ENCODE peak calls at places on chromosomes 3 and 15, in seven cellular contexts. T is psoas muscle; R is stomach; M is upper lobe of left lung; K is coronary artery; I is CD8-positive, alpha-beta T cell; S is spleen. W is an unnamed sample.

GRCh38 chr15:69469467-69470191 is 17.0 kb downstream of the RPLP1 start:
- DNase-seq in K (no peak), T (no peak), I (no peak), R (no peak), S (no peak), M (no peak), W (no peak)

GRCh38 chr15:69758810-69759410 is 306.3 kb downstream of the RPLP1 start:
- DNase-seq in M (peak; percentile 81), I (peak; percentile 81), T (no peak), R (peak; percentile 64), K (no peak), S (peak; percentile 93), W (peak; percentile 92)

GRCh38 chr3:44555753-44556152 is 760 bp downstream of the ZKSCAN7 start:
- DNase-seq in M (no peak), K (no peak), T (no peak), R (no peak), S (no peak), I (no peak), W (no peak)

GRCh38 chr15:31397851-31398661 is 71.4 kb downstream of the KLF13 start:
- DNase-seq in K (no peak), I (no peak), S (no peak), M (no peak), T (no peak), R (no peak), W (no peak)

GRCh38 chr3:114519415-114519814 is 225.6 kb downstream of the TIGIT start:
- DNase-seq in R (no peak), T (peak; percentile 52), I (no peak), M (peak; percentile 48), K (no peak), S (no peak), W (no peak)

GRCh38 chr15:41407341-41407740 is 5.0 kb upstream of the NDUFAF1 start:
- DNase-seq in T (no peak), S (no peak), I (no peak), K (no peak), M (no peak), R (no peak), W (no peak)

GRCh38 chr15:92525758-92526245 is 129.8 kb downstream of the FAM174B start:
- DNase-seq in K (no peak), T (no peak), S (no peak), R (no peak), M (no peak), I (no peak), W (no peak)

GRCh38 chr15:99073008-99073714 is 31.7 kb upstream of the SYNM start:
- DNase-seq in M (no peak), I (no peak), S (no peak), R (no peak), T (no peak), K (peak; percentile 46), W (no peak)

GRCh38 chr3:16482770-16483531 is 30.5 kb downstream of the RFTN1 start:
- DNase-seq in I (no peak), M (peak; percentile 79), T (peak; percentile 50), K (no peak), S (peak; percentile 88), R (no peak), W (peak; percentile 82)

GRCh38 chr15:81529444-81529950 is 155.5 kb upstream of the TMC3 start:
- DNase-seq in S (no peak), T (no peak), K (no peak), M (no peak), R (no peak), I (no peak), W (no peak)

GRCh38 chr3:35817212-35817611 is 177.9 kb downstream of the ARPP21 start:
- DNase-seq in M (no peak), K (no peak), I (no peak), T (no peak), R (no peak), S (no peak), W (no peak)

GRCh38 chr3:126657901-126658300 is 3.0 kb upstream of the TXNRD3 start:
- DNase-seq in M (no peak), T (no peak), K (no peak), R (no peak), S (no peak), I (no peak), W (no peak)

GRCh38 chr15:71055461-71055860 is 59.8 kb upstream of the THSD4 start:
- DNase-seq in M (no peak), T (no peak), R (no peak), K (no peak), S (no peak), I (no peak), W (no peak)

GRCh38 chr3:169218314-169218983 is 445.1 kb downstream of the MECOM start:
- DNase-seq in R (peak; percentile 43), K (no peak), S (no peak), T (no peak), M (peak; percentile 66), I (no peak), W (no peak)

GRCh38 chr3:48429416-48430358 is at the start of gene PLXNB1:
- DNase-seq in R (peak; percentile 81), S (peak; percentile 90), K (no peak), M (peak; percentile 93), T (peak; percentile 76), I (peak; percentile 44), W (peak; percentile 58)

GRCh38 chr3:12280333-12280732 is 8.5 kb upstream of the PPARG start:
- DNase-seq in I (no peak), S (no peak), T (no peak), K (no peak), M (no peak), R (no peak), W (no peak)

GRCh38 chr3:173411288-173412064 is 13.9 kb downstream of the NLGN1 start:
- DNase-seq in K (no peak), S (no peak), I (no peak), R (no peak), T (no peak), M (peak; percentile 64), W (peak; percentile 1)

GRCh38 chr3:67044955-67045354 is 46.8 kb downstream of the KBTBD8 start:
- DNase-seq in S (no peak), K (no peak), T (no peak), I (no peak), M (no peak), R (no peak), W (no peak)

GRCh38 chr15:91963051-91963450 is 109.5 kb downstream of the SLCO3A1 start:
- DNase-seq in S (no peak), I (no peak), K (no peak), M (no peak), R (no peak), T (no peak), W (no peak)

GRCh38 chr3:141399200-141399599 is 30.9 kb downstream of the ZBTB38 start:
- DNase-seq in S (no peak), M (no peak), T (no peak), K (no peak), R (no peak), I (no peak), W (no peak)

GRCh38 chr15:45948226-45948625 is 313.4 kb downstream of the SQOR start:
- DNase-seq in M (no peak), K (no peak), R (no peak), S (no peak), I (no peak), T (no peak), W (no peak)

GRCh38 chr3:22012471-22012870 is 261.5 kb upstream of the ZNF385D start:
- DNase-seq in I (no peak), K (no peak), M (no peak), T (no peak), S (no peak), R (no peak), W (no peak)

GRCh38 chr3:149471991-149472390 is 2.5 kb upstream of the TM4SF4 start:
- DNase-seq in S (no peak), M (no peak), R (no peak), K (no peak), T (no peak), I (no peak), W (no peak)

DNA sequence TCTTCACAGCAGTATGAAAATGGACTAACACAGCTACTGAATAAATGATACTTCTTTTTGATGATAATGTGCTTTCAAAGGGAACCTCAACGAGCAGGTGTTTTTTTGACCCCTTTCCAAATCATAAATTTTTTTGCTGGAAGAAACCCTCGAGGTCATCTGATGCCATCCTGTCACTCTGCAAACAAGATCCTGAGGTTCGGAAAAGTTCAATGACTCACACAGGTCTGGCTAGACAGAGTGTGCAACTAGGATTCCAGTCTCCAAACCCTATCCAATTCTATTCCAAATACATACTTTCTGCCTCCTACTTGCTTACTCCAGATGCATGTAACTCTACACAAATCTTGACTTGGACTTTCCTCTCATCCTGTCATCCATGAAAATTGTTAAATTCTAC is 124.7 kb downstream of the NEDD4 start:
- DNase-seq in M (no peak), I (no peak), T (no peak), R (no peak), K (no peak), S (no peak), W (no peak)
- H3K27ac ChIP-seq in M (no peak overlapping the region), I (no peak overlapping the region), T (peak overlapping the region; percentile 83), R (no peak overlapping the region), K (no peak overlapping the region), S (no peak overlapping the region), W (no peak overlapping the region)

GRCh38 chr3:39127296-39127906 is 19.9 kb downstream of the TTC21A start:
- DNase-seq in M (no peak), R (no peak), K (no peak), S (peak; percentile 71), T (no peak), I (no peak), W (no peak)
- H3K4me3 ChIP-seq in M (no peak overlapping the region), R (no peak overlapping the region), K (no peak overlapping the region), S (no peak overlapping the region), T (no peak overlapping the region), I (no peak overlapping the region), W (no peak overlapping the region)

DNA sequence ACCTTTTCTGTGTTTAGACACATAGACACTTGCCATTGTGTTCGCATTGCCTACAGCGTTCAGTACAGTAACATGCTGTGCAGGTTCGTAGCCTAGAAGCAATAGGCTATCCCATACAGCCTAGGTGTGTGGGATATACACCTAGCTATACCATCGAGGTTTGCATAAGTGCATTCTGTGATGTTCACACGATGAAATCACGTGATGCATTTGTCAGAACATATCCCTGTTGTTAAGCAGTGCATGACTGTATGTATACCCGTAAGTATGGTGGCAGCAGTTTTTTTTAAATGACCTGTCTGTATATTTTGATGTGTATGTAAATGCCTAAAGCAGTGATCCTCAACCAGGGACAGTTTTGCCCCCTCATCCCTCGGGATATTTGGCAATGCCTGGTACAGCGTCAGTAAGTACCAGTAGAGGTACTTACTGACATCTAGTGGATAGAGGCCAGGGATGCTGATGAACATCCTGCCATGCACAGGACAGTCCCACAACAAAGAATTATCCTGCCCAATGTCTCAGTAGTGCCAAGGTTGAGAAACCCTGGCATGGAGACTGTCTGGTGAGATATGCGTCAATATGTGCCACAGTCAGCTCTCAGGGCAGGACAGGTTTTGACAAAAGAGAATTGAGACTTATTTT is 129.1 kb downstream of the HCN4 start:
- DNase-seq in T (no peak), R (no peak), K (no peak), I (no peak), M (no peak), S (no peak), W (no peak)
- TF ChIP-seq CTCF in T (peak; percentile 4), R (no peak), K (no peak), I (no peak), M (no peak), S (no peak), W (peak; percentile 45)

DNA sequence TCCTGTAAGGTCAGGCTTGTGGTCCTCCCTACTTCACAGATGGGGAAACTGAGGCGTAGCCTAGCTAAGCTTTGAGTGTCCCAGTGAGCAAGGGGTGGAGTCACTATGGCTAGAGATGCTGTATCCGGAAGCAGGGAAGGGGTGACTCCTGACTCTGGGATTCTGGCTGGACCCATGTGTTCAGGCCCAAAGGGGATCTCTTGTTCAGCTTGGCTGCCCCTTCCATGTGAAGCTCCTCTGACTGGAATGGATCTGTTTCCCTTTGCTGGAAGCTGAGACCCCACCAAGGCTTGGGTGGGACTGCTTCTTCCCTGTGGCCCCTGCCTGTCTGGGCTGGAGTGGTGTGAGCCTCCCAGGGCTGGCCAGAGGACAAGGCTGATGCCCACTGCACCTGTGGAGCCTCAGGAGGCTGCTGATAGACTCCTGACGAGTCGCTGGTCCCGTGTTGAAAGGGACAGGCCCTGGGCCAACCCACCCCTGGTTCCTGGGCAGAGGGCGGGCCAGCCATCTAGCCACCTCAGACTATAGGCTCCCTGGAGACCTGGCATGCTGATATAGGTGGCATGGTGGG is 1.0 kb downstream of the MAPKAPK3 start:
- DNase-seq in S (no peak), M (no peak), K (no peak), I (no peak), T (peak; percentile 75), R (no peak), W (no peak)
- H3K27ac ChIP-seq in S (peak overlapping the region; percentile 92), M (peak overlapping the region; percentile 97), K (peak overlapping the region; percentile 84), I (peak overlapping the region; percentile 77), T (peak overlapping the region; percentile 99), R (peak overlapping the region; percentile 89), W (no peak overlapping the region)